ENCODE peak calls at places on chromosomes 6 and 20, in eight cellular contexts. F is K562, E is A549, J is prostate gland, A is transverse colon, T is uterus, O is ovary, M is H1. L is an unnamed sample.

GRCh38 chr6:36676142-36677058 is 2.1 kb upstream of the CDKN1A start:
- DNase-seq in F (no peak), T (no peak), J (peak), M (no peak), E (no peak), A (no peak), O (no peak), L (no peak)

GRCh38 chr6:145396499-145396898 is 338.8 kb downstream of the EPM2A start:
- DNase-seq in F (no peak), J (no peak), E (no peak), T (no peak), O (no peak), A (no peak), M (no peak), L (no peak)

GRCh38 chr20:38224534-38224933 is 36.0 kb downstream of the KIAA1755 start:
- DNase-seq in E (no peak), M (no peak), T (no peak), A (no peak), J (no peak), O (no peak), F (no peak), L (no peak)

GRCh38 chr6:11785953-11786579 is 7.5 kb upstream of the ADTRP start:
- DNase-seq in M (no peak), J (no peak), A (peak), F (peak), E (no peak), T (no peak), O (no peak), L (no peak)

GRCh38 chr20:47334022-47334551 is 22.4 kb downstream of the ZMYND8 start:
- DNase-seq in T (peak), A (peak), J (peak), F (no peak), E (peak), M (no peak), O (no peak), L (no peak)

GRCh38 chr6:34288581-34288980 is 39.8 kb upstream of the SMIM29 start:
- DNase-seq in E (no peak), O (no peak), T (no peak), M (no peak), J (no peak), A (no peak), F (no peak), L (no peak)

GRCh38 chr20:63645218-63645617 is 8.0 kb downstream of the STMN3 start:
- DNase-seq in F (no peak), M (no peak), J (no peak), A (no peak), T (no peak), O (no peak), E (no peak), L (no peak)

GRCh38 chr20:35635652-35636051 is 20.0 kb downstream of the SPAG4 start:
- DNase-seq in J (no peak), T (no peak), E (no peak), F (no peak), A (no peak), O (no peak), M (peak), L (no peak)

GRCh38 chr6:154230910-154231595 is 125.5 kb downstream of the IPCEF1 start:
- DNase-seq in E (no peak), J (no peak), T (no peak), F (no peak), O (no peak), A (no peak), M (no peak), L (no peak)

GRCh38 chr6:134176283-134176975 is 124.0 kb upstream of the SLC2A12 start:
- DNase-seq in A (no peak), M (peak), F (no peak), J (peak), O (peak), E (no peak), T (peak), L (peak)

GRCh38 chr6:3393796-3394195 is 63.1 kb downstream of the SLC22A23 start:
- DNase-seq in A (no peak), T (no peak), O (no peak), J (no peak), E (no peak), F (no peak), M (no peak), L (no peak)

GRCh38 chr6:27630727-27631613 is 158.1 kb upstream of the ZNF184 start:
- DNase-seq in E (peak), T (no peak), O (peak), F (peak), M (peak), J (peak), A (peak), L (no peak)

GRCh38 chr20:63756648-63756991 is 17.0 kb downstream of the SLC2A4RG start:
- DNase-seq in T (no peak), A (no peak), J (no peak), F (no peak), O (no peak), E (no peak), M (no peak), L (no peak)

GRCh38 chr20:62134735-62135231 is 8.4 kb downstream of the PSMA7 start:
- DNase-seq in O (peak), E (no peak), F (no peak), J (no peak), T (peak), M (no peak), A (no peak), L (no peak)

GRCh38 chr6:99507648-99508047 is 7.6 kb downstream of the USP45 start:
- DNase-seq in O (no peak), J (no peak), T (no peak), E (no peak), M (no peak), A (no peak), F (no peak), L (no peak)

GRCh38 chr6:90241229-90241873 is 55.3 kb downstream of the BACH2 start:
- DNase-seq in T (no peak), J (no peak), E (no peak), M (no peak), A (no peak), O (no peak), F (peak), L (no peak)

GRCh38 chr6:88919032-88919431 is 44.4 kb downstream of the RNGTT start:
- DNase-seq in M (no peak), F (no peak), E (no peak), T (no peak), A (no peak), J (no peak), O (no peak), L (no peak)

GRCh38 chr20:40547492-40548129 is 141.4 kb downstream of the MAFB start:
- DNase-seq in F (no peak), O (no peak), E (no peak), M (no peak), J (no peak), T (no peak), A (no peak), L (no peak)

GRCh38 chr20:64049060-64049886 is at the start of gene SOX18:
- DNase-seq in A (no peak), M (no peak), F (peak), E (no peak), T (no peak), J (no peak), O (no peak), L (no peak)

GRCh38 chr6:133041020-133041419 is 200.1 kb upstream of the EYA4 start:
- DNase-seq in O (no peak), F (peak), T (no peak), A (no peak), M (no peak), J (no peak), E (no peak), L (no peak)

GRCh38 chr6:14228571-14228970 is 111.0 kb downstream of the CD83 start:
- DNase-seq in J (no peak), E (no peak), A (no peak), F (no peak), O (no peak), T (no peak), M (no peak), L (no peak)

GRCh38 chr20:46550441-46550840 is at the start of gene OCSTAMP:
- DNase-seq in E (no peak), A (no peak), O (no peak), M (no peak), T (no peak), F (no peak), J (no peak), L (no peak)

GRCh38 chr6:142279350-142280180 is 22.2 kb upstream of the ADGRG6 start:
- DNase-seq in A (no peak), E (no peak), M (no peak), O (no peak), J (no peak), F (no peak), T (no peak), L (no peak)

GRCh38 chr6:166849762-166850181 is 106.6 kb downstream of the RNASET2 start:
- DNase-seq in J (no peak), A (no peak), T (no peak), F (no peak), M (no peak), E (no peak), O (no peak), L (no peak)

GRCh38 chr6:74343804-74344203 is 647.8 kb downstream of the CD109 start:
- DNase-seq in J (no peak), F (no peak), T (no peak), O (no peak), A (no peak), M (no peak), E (peak), L (no peak)

GRCh38 chr6:168035661-168036616 is 38.5 kb downstream of the KIF25 start:
- DNase-seq in E (peak), O (no peak), M (no peak), A (peak), J (no peak), T (no peak), F (peak), L (peak)

GRCh38 chr20:63567382-63568169 is 6.5 kb downstream of the HELZ2 start:
- DNase-seq in T (no peak), J (no peak), F (no peak), E (no peak), A (peak), O (no peak), M (no peak), L (no peak)

GRCh38 chr6:112802154-112802553 is 455.0 kb downstream of the RFPL4B start:
- DNase-seq in O (no peak), E (no peak), T (no peak), J (no peak), M (no peak), F (no peak), A (no peak), L (no peak)

GRCh38 chr20:59984551-59984950 is 26.3 kb downstream of the CDH26 start:
- DNase-seq in M (no peak), A (no peak), O (no peak), J (no peak), F (no peak), T (no peak), E (no peak), L (no peak)

GRCh38 chr6:3328145-3328544 is 69.4 kb downstream of the PSMG4 start:
- DNase-seq in J (no peak), A (no peak), F (no peak), T (no peak), E (peak), O (no peak), M (no peak), L (no peak)

GRCh38 chr20:54017846-54018245 is 52.5 kb downstream of the BCAS1 start:
- DNase-seq in F (no peak), M (no peak), A (no peak), T (no peak), O (no peak), J (no peak), E (no peak), L (no peak)

GRCh38 chr6:30741789-30742315 is 635 bp downstream of the FLOT1 start:
- DNase-seq in J (no peak), E (no peak), F (no peak), M (no peak), A (peak), O (no peak), T (no peak), L (no peak)

GRCh38 chr6:30743099-30744053 is 889 bp upstream of the FLOT1 start:
- DNase-seq in A (peak), F (peak), E (no peak), T (peak), J (no peak), O (peak), M (no peak), L (no peak)

GRCh38 chr6:30740540-30740870 is 2.0 kb downstream of the FLOT1 start:
- DNase-seq in F (no peak), O (no peak), E (no peak), J (no peak), T (no peak), M (no peak), A (no peak), L (no peak)

GRCh38 chr6:30742316-30743098 is at the start of gene FLOT1:
- DNase-seq in M (peak), O (peak), J (peak), A (peak), E (peak), F (peak), T (peak), L (peak)

DNA sequence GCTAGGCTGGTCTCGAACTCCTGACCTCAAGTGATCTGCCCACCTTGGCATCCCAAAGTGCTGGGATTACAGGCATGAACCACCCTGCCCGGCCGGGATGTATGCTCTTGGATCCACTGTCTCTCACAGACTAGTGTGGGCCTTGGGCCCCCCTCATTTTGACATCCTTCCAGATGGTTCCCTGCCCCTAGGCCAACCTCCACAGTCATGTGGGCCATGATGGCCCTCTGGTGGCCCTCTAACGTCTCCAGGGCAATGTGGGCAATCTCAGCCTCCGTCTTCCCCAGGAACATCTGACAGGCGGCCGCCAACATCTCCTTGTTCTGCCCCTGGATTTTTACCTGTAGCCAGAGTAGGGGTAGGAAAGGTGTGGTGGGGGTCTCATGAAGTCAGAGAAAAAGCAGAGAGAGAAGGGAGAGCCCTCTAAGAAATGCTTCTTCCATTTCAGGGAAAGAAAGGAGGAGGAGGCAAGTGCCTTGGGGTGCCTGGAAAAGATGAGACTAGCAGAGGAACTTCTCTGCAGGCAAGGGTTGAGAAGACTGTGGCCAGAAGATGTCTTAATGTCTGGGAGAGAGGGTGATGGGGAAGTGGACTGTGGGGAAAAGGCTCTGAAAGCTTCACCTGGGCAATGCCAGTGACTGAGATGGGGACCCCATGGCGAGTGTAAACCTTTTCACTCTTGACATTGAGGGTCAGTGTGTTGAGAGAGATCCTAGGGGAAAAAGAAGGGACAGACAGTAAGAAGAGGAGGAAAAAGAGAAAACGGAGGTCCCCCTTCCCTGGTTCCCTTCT is 1.3 kb downstream of the FLOT1 start:
- DNase-seq in F (no peak), O (no peak), A (no peak), J (no peak), T (no peak), E (no peak), M (no peak), L (no peak)
- TF ChIP-seq CTCF in F (no peak), O (no peak), A (no peak), J (no peak), T (no peak), E (no peak), M (no peak), L (no peak)

DNA sequence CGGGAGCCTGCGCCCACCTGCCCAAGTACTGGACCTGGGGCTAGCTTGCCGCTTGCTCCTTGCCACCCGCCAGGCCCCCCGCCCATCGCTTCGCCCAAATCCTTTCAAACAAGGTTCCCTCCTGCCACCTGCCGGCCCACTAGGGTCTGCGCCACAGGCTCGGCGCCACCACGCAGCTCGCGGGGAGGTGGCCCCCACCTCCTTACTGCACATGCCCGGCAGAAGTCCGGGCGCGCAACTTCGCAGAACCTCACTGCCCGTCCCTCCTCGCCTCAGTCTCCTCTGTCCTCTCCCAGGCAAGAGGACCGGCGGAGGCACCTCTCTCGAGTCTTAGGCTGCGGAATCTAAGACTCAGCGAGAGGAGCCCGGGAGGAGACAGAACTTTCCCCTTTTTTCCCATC is 11.2 kb downstream of the GNAS-AS1 start:
- DNase-seq in M (peak), A (no peak), F (peak), E (peak), O (no peak), T (no peak), J (peak), L (no peak)
- H3K4me3 ChIP-seq in M (peak), A (no peak), F (no peak), E (peak), O (no peak), T (no peak), J (no peak), L (no peak)

GRCh38 chr6:32639440-32640394 is 2.5 kb downstream of the HLA-DQA1 start:
- DNase-seq in F (no peak), O (no peak), E (no peak), J (no peak), T (no peak), A (no peak), M (no peak), L (no peak)
- TF ChIP-seq POLR2A in F (no peak), O (no peak), E (no peak), J (no peak), T (no peak), A (no peak), M (no peak), L (no peak)

DNA sequence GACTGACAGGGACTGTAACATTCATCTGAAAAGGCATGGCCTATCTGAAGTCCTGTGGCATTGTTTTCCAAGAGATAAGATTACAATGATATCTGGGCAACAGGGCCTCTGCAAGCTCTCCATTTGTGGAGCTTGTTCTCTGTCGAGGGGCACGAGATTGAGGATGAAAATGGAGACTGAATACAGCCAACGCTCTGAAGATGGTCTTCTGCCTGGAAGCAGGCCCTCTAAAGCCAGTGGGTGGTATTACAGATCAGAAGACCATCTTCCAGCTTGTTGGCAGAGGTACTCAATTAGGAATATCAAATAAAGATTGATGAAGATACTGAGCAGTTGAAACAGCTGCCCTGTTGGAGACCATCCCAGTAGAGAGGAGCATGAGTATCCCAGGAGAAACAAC is 288.2 kb downstream of the CENPW start:
- DNase-seq in J (no peak), M (no peak), E (no peak), O (no peak), T (no peak), F (no peak), A (no peak), L (no peak)
- TF ChIP-seq CTCF in J (no peak), M (no peak), E (no peak), O (no peak), T (no peak), F (no peak), A (no peak), L (no peak)

GRCh38 chr20:50388733-50389436 is 121.3 kb upstream of the PTPN1 start:
- DNase-seq in T (no peak), M (no peak), O (no peak), J (no peak), E (no peak), A (no peak), F (no peak), L (no peak)
- H3K4me3 ChIP-seq in T (no peak), M (no peak), O (no peak), J (no peak), E (no peak), A (no peak), F (no peak), L (no peak)

L was measured in lower leg skin.